ENCODE peak calls at places on chromosome 12, in ten cellular contexts. One of them, this sample, is unnamed.

GRCh38 chr12:65951697-65952096 is 127.4 kb downstream of the HMGA2 start:
- DNase-seq in transverse colon: no peak
- DNase-seq in stomach: no peak
- DNase-seq in HL-60: no peak
- DNase-seq in HCT116: no peak
- DNase-seq in SK-N-MC: no peak
- DNase-seq in GM12892: no peak
- DNase-seq in prostate gland: no peak
- DNase-seq in sigmoid colon: no peak
- DNase-seq in breast epithelium: no peak
- DNase-seq in this sample: no peak

GRCh38 chr12:25903603-25904245 is 54.8 kb upstream of the RASSF8 start:
- DNase-seq in sigmoid colon: no peak
- DNase-seq in HCT116: no peak
- DNase-seq in HL-60: peak
- DNase-seq in prostate gland: no peak
- DNase-seq in transverse colon: no peak
- DNase-seq in breast epithelium: no peak
- DNase-seq in stomach: no peak
- DNase-seq in SK-N-MC: no peak
- DNase-seq in GM12892: no peak
- DNase-seq in this sample: no peak

GRCh38 chr12:10940389-10940788 is 1.3 kb upstream of the TAS2R14 start:
- DNase-seq in GM12892: no peak
- DNase-seq in HL-60: no peak
- DNase-seq in transverse colon: no peak
- DNase-seq in stomach: no peak
- DNase-seq in breast epithelium: no peak
- DNase-seq in sigmoid colon: no peak
- DNase-seq in prostate gland: no peak
- DNase-seq in SK-N-MC: no peak
- DNase-seq in HCT116: no peak
- DNase-seq in this sample: no peak

GRCh38 chr12:19171731-19172130 is 42.2 kb downstream of the PLEKHA5 start:
- DNase-seq in sigmoid colon: no peak
- DNase-seq in prostate gland: no peak
- DNase-seq in GM12892: no peak
- DNase-seq in transverse colon: no peak
- DNase-seq in breast epithelium: no peak
- DNase-seq in SK-N-MC: no peak
- DNase-seq in stomach: no peak
- DNase-seq in HCT116: no peak
- DNase-seq in HL-60: no peak
- DNase-seq in this sample: no peak

GRCh38 chr12:18546399-18546798 is 191.4 kb downstream of the PLCZ1 start:
- DNase-seq in GM12892: no peak
- DNase-seq in stomach: no peak
- DNase-seq in transverse colon: no peak
- DNase-seq in prostate gland: no peak
- DNase-seq in HCT116: no peak
- DNase-seq in SK-N-MC: no peak
- DNase-seq in breast epithelium: no peak
- DNase-seq in HL-60: no peak
- DNase-seq in sigmoid colon: no peak
- DNase-seq in this sample: no peak

GRCh38 chr12:113152835-113153814 is 3.6 kb downstream of the CFAP73 start:
- DNase-seq in HL-60: peak
- DNase-seq in breast epithelium: peak
- DNase-seq in transverse colon: peak
- DNase-seq in GM12892: peak
- DNase-seq in stomach: peak
- DNase-seq in prostate gland: peak
- DNase-seq in HCT116: peak
- DNase-seq in sigmoid colon: no peak
- DNase-seq in SK-N-MC: no peak
- DNase-seq in this sample: peak

GRCh38 chr12:85630851-85631250 is 205.4 kb downstream of the RASSF9 start:
- DNase-seq in HL-60: no peak
- DNase-seq in breast epithelium: no peak
- DNase-seq in SK-N-MC: no peak
- DNase-seq in stomach: no peak
- DNase-seq in transverse colon: no peak
- DNase-seq in GM12892: no peak
- DNase-seq in prostate gland: no peak
- DNase-seq in sigmoid colon: no peak
- DNase-seq in HCT116: no peak
- DNase-seq in this sample: no peak

GRCh38 chr12:122029620-122030426 is 8.1 kb downstream of the BCL7A start:
- DNase-seq in sigmoid colon: no peak
- DNase-seq in GM12892: no peak
- DNase-seq in stomach: no peak
- DNase-seq in transverse colon: no peak
- DNase-seq in SK-N-MC: no peak
- DNase-seq in HL-60: no peak
- DNase-seq in HCT116: no peak
- DNase-seq in prostate gland: no peak
- DNase-seq in breast epithelium: peak
- DNase-seq in this sample: no peak

GRCh38 chr12:94174576-94174975 is 26.2 kb downstream of the PLXNC1 start:
- DNase-seq in prostate gland: no peak
- DNase-seq in breast epithelium: no peak
- DNase-seq in GM12892: no peak
- DNase-seq in HCT116: no peak
- DNase-seq in HL-60: peak
- DNase-seq in transverse colon: peak
- DNase-seq in SK-N-MC: no peak
- DNase-seq in stomach: no peak
- DNase-seq in sigmoid colon: no peak
- DNase-seq in this sample: no peak

GRCh38 chr12:9782547-9783382 is 22.1 kb upstream of the CD69 start:
- DNase-seq in SK-N-MC: no peak
- DNase-seq in prostate gland: no peak
- DNase-seq in HCT116: no peak
- DNase-seq in GM12892: no peak
- DNase-seq in HL-60: no peak
- DNase-seq in breast epithelium: no peak
- DNase-seq in stomach: no peak
- DNase-seq in transverse colon: no peak
- DNase-seq in sigmoid colon: no peak
- DNase-seq in this sample: no peak

GRCh38 chr12:127810026-127810425 is 456.9 kb upstream of the TMEM132C start:
- DNase-seq in breast epithelium: no peak
- DNase-seq in transverse colon: no peak
- DNase-seq in SK-N-MC: peak
- DNase-seq in HCT116: no peak
- DNase-seq in stomach: no peak
- DNase-seq in sigmoid colon: no peak
- DNase-seq in HL-60: no peak
- DNase-seq in GM12892: no peak
- DNase-seq in prostate gland: no peak
- DNase-seq in this sample: no peak

GRCh38 chr12:101474711-101475386 is at the start of gene SPIC:
- DNase-seq in sigmoid colon: no peak
- DNase-seq in breast epithelium: no peak
- DNase-seq in GM12892: no peak
- DNase-seq in prostate gland: no peak
- DNase-seq in stomach: no peak
- DNase-seq in HL-60: no peak
- DNase-seq in HCT116: no peak
- DNase-seq in transverse colon: no peak
- DNase-seq in SK-N-MC: no peak
- DNase-seq in this sample: no peak

GRCh38 chr12:54394281-54394719 is 9.8 kb upstream of the ZNF385A start:
- DNase-seq in sigmoid colon: no peak
- DNase-seq in SK-N-MC: peak
- DNase-seq in HCT116: peak
- DNase-seq in stomach: peak
- DNase-seq in HL-60: peak
- DNase-seq in transverse colon: peak
- DNase-seq in breast epithelium: no peak
- DNase-seq in prostate gland: peak
- DNase-seq in GM12892: no peak
- DNase-seq in this sample: no peak

GRCh38 chr12:112979281-112979680 is 962 bp downstream of the OAS2 start:
- DNase-seq in breast epithelium: no peak
- DNase-seq in sigmoid colon: no peak
- DNase-seq in transverse colon: peak
- DNase-seq in stomach: peak
- DNase-seq in HCT116: no peak
- DNase-seq in HL-60: no peak
- DNase-seq in prostate gland: peak
- DNase-seq in SK-N-MC: no peak
- DNase-seq in GM12892: no peak
- DNase-seq in this sample: no peak

GRCh38 chr12:130555628-130556485 is 160.2 kb downstream of the RIMBP2 start:
- DNase-seq in HCT116: no peak
- DNase-seq in SK-N-MC: no peak
- DNase-seq in GM12892: no peak
- DNase-seq in prostate gland: no peak
- DNase-seq in transverse colon: no peak
- DNase-seq in breast epithelium: no peak
- DNase-seq in stomach: no peak
- DNase-seq in sigmoid colon: no peak
- DNase-seq in HL-60: no peak
- DNase-seq in this sample: no peak

GRCh38 chr12:7114008-7114407 is 5.0 kb upstream of the C1RL start:
- DNase-seq in sigmoid colon: peak
- DNase-seq in breast epithelium: no peak
- DNase-seq in stomach: no peak
- DNase-seq in HL-60: no peak
- DNase-seq in SK-N-MC: no peak
- DNase-seq in prostate gland: no peak
- DNase-seq in transverse colon: no peak
- DNase-seq in HCT116: no peak
- DNase-seq in GM12892: no peak
- DNase-seq in this sample: no peak
- TF ChIP-seq POLR2AphosphoS5 in sigmoid colon: no peak
- TF ChIP-seq POLR2AphosphoS5 in breast epithelium: no peak
- TF ChIP-seq POLR2AphosphoS5 in stomach: no peak
- TF ChIP-seq POLR2AphosphoS5 in HL-60: no peak
- TF ChIP-seq POLR2AphosphoS5 in SK-N-MC: no peak
- TF ChIP-seq POLR2AphosphoS5 in prostate gland: no peak
- TF ChIP-seq POLR2AphosphoS5 in transverse colon: no peak
- TF ChIP-seq POLR2AphosphoS5 in HCT116: no peak
- TF ChIP-seq POLR2AphosphoS5 in GM12892: no peak
- TF ChIP-seq POLR2AphosphoS5 in this sample: no peak

GRCh38 chr12:89345830-89346740 is 6.2 kb downstream of the DUSP6 start:
- DNase-seq in stomach: peak
- DNase-seq in breast epithelium: peak
- DNase-seq in transverse colon: peak
- DNase-seq in sigmoid colon: peak
- DNase-seq in HCT116: peak
- DNase-seq in prostate gland: no peak
- DNase-seq in SK-N-MC: peak
- DNase-seq in GM12892: peak
- DNase-seq in HL-60: peak
- DNase-seq in this sample: no peak
- TF ChIP-seq POLR2AphosphoS5 in stomach: peak
- TF ChIP-seq POLR2AphosphoS5 in breast epithelium: peak
- TF ChIP-seq POLR2AphosphoS5 in transverse colon: peak
- TF ChIP-seq POLR2AphosphoS5 in sigmoid colon: no peak
- TF ChIP-seq POLR2AphosphoS5 in HCT116: peak
- TF ChIP-seq POLR2AphosphoS5 in prostate gland: peak
- TF ChIP-seq POLR2AphosphoS5 in SK-N-MC: peak
- TF ChIP-seq POLR2AphosphoS5 in GM12892: peak
- TF ChIP-seq POLR2AphosphoS5 in HL-60: peak
- TF ChIP-seq POLR2AphosphoS5 in this sample: no peak

GRCh38 chr12:12951504-12951903 is 466 bp downstream of the GPRC5D start:
- DNase-seq in prostate gland: no peak
- DNase-seq in sigmoid colon: no peak
- DNase-seq in GM12892: no peak
- DNase-seq in breast epithelium: no peak
- DNase-seq in transverse colon: no peak
- DNase-seq in SK-N-MC: no peak
- DNase-seq in HCT116: no peak
- DNase-seq in HL-60: no peak
- DNase-seq in stomach: no peak
- DNase-seq in this sample: no peak

GRCh38 chr12:12952036-12952435 is at the start of gene GPRC5D:
- DNase-seq in transverse colon: no peak
- DNase-seq in prostate gland: no peak
- DNase-seq in stomach: no peak
- DNase-seq in HCT116: no peak
- DNase-seq in SK-N-MC: no peak
- DNase-seq in breast epithelium: no peak
- DNase-seq in GM12892: no peak
- DNase-seq in sigmoid colon: no peak
- DNase-seq in HL-60: no peak
- DNase-seq in this sample: no peak

GRCh38 chr12:12954878-12955625 is 3.1 kb upstream of the GPRC5D start:
- DNase-seq in GM12892: no peak
- DNase-seq in SK-N-MC: no peak
- DNase-seq in stomach: no peak
- DNase-seq in prostate gland: no peak
- DNase-seq in HL-60: no peak
- DNase-seq in breast epithelium: no peak
- DNase-seq in transverse colon: no peak
- DNase-seq in HCT116: no peak
- DNase-seq in sigmoid colon: no peak
- DNase-seq in this sample: no peak

GRCh38 chr12:12954361-12954760 is 2.4 kb upstream of the GPRC5D start:
- DNase-seq in HL-60: no peak
- DNase-seq in sigmoid colon: no peak
- DNase-seq in transverse colon: no peak
- DNase-seq in SK-N-MC: no peak
- DNase-seq in stomach: no peak
- DNase-seq in GM12892: no peak
- DNase-seq in prostate gland: no peak
- DNase-seq in breast epithelium: no peak
- DNase-seq in HCT116: no peak
- DNase-seq in this sample: no peak
- TF ChIP-seq POLR2AphosphoS5 in HL-60: no peak
- TF ChIP-seq POLR2AphosphoS5 in sigmoid colon: no peak
- TF ChIP-seq POLR2AphosphoS5 in transverse colon: no peak
- TF ChIP-seq POLR2AphosphoS5 in SK-N-MC: no peak
- TF ChIP-seq POLR2AphosphoS5 in stomach: no peak
- TF ChIP-seq POLR2AphosphoS5 in GM12892: no peak
- TF ChIP-seq POLR2AphosphoS5 in prostate gland: no peak
- TF ChIP-seq POLR2AphosphoS5 in breast epithelium: no peak
- TF ChIP-seq POLR2AphosphoS5 in HCT116: no peak
- TF ChIP-seq POLR2AphosphoS5 in this sample: no peak

GRCh38 chr12:56078931-56079728 is 835 bp upstream of the ERBB3 start:
- DNase-seq in SK-N-MC: no peak
- DNase-seq in HCT116: peak
- DNase-seq in sigmoid colon: peak
- DNase-seq in transverse colon: peak
- DNase-seq in prostate gland: peak
- DNase-seq in GM12892: peak
- DNase-seq in breast epithelium: peak
- DNase-seq in stomach: peak
- DNase-seq in HL-60: peak
- DNase-seq in this sample: peak
- TF ChIP-seq POLR2AphosphoS5 in SK-N-MC: no peak
- TF ChIP-seq POLR2AphosphoS5 in HCT116: peak
- TF ChIP-seq POLR2AphosphoS5 in sigmoid colon: peak
- TF ChIP-seq POLR2AphosphoS5 in transverse colon: peak
- TF ChIP-seq POLR2AphosphoS5 in prostate gland: peak
- TF ChIP-seq POLR2AphosphoS5 in GM12892: no peak
- TF ChIP-seq POLR2AphosphoS5 in breast epithelium: peak
- TF ChIP-seq POLR2AphosphoS5 in stomach: peak
- TF ChIP-seq POLR2AphosphoS5 in HL-60: no peak
- TF ChIP-seq POLR2AphosphoS5 in this sample: peak

This sample was measured in Panc1.